ENCODE peak calls at places on chromosomes 4 and X, in eight cellular contexts. F, B, H, N, C, V, S and Z are unnamed samples.

GRCh38 chr4:106312377-106312776 is 3.6 kb downstream of the TBCK start:
- DNase-seq in F (no peak), B (no peak), H (no peak), N (no peak), C (no peak), V (peak), S (no peak), Z (no peak)

GRCh38 chr4:3442460-3442958 is 741 bp downstream of the HGFAC start:
- DNase-seq in F (no peak), B (no peak), H (no peak), N (no peak), C (no peak), V (no peak), S (no peak), Z (no peak)

GRCh38 chr4:78809928-78810835 is 34.0 kb downstream of the BMP2K start:
- DNase-seq in F (no peak), B (no peak), H (no peak), N (no peak), C (no peak), V (peak), S (no peak), Z (no peak)

GRCh38 chrX:13007519-13008188 is 32.7 kb downstream of the TMSB4X start:
- DNase-seq in F (no peak), B (peak), H (no peak), N (no peak), C (no peak), V (peak), S (no peak), Z (no peak)

GRCh38 chrX:24479924-24480722 is 15.0 kb downstream of the PDK3 start:
- DNase-seq in F (no peak), B (peak), H (peak), N (no peak), C (peak), V (peak), S (no peak), Z (no peak)

GRCh38 chr4:138182838-138183426 is 59.2 kb downstream of the SLC7A11 start:
- DNase-seq in F (no peak), B (no peak), H (peak), N (no peak), C (no peak), V (peak), S (no peak), Z (no peak)

GRCh38 chr4:138494931-138495330 is 252.8 kb upstream of the SLC7A11 start:
- DNase-seq in F (no peak), B (no peak), H (peak), N (no peak), C (no peak), V (peak), S (peak), Z (no peak)

GRCh38 chr4:102174800-102175199 is 170.5 kb downstream of the SLC39A8 start:
- DNase-seq in F (no peak), B (no peak), H (no peak), N (no peak), C (no peak), V (peak), S (no peak), Z (no peak)

GRCh38 chr4:38868055-38868965 is 704 bp downstream of the FAM114A1 start:
- DNase-seq in F (no peak), B (no peak), H (no peak), N (peak), C (no peak), V (peak), S (peak), Z (no peak)

GRCh38 chr4:150973626-150974250 is 41.3 kb downstream of the LRBA start:
- DNase-seq in F (no peak), B (no peak), H (no peak), N (no peak), C (no peak), V (no peak), S (no peak), Z (no peak)

GRCh38 chr4:46123872-46124755 is at the start of gene GABRG1:
- DNase-seq in F (peak), B (no peak), H (no peak), N (no peak), C (no peak), V (no peak), S (no peak), Z (no peak)

GRCh38 chr4:80240976-80241375 is 25.5 kb upstream of the FGF5 start:
- DNase-seq in F (no peak), B (no peak), H (no peak), N (no peak), C (no peak), V (peak), S (no peak), Z (no peak)

GRCh38 chrX:153875391-153876111 is 10.4 kb downstream of the L1CAM start:
- DNase-seq in F (no peak), B (no peak), H (no peak), N (peak), C (peak), V (peak), S (peak), Z (no peak)

GRCh38 chr4:14434483-14434882 is 567.8 kb upstream of the CPEB2 start:
- DNase-seq in F (no peak), B (no peak), H (no peak), N (no peak), C (no peak), V (peak), S (no peak), Z (no peak)

GRCh38 chr4:90542216-90542615 is 415.0 kb downstream of the CCSER1 start:
- DNase-seq in F (peak), B (no peak), H (peak), N (no peak), C (no peak), V (no peak), S (no peak), Z (no peak)

GRCh38 chrX:131577999-131578734 is 34.3 kb downstream of the OR13H1 start:
- DNase-seq in F (no peak), B (no peak), H (no peak), N (no peak), C (no peak), V (no peak), S (no peak), Z (no peak)

GRCh38 chr4:99462875-99463464 is 27.8 kb upstream of the ADH7 start:
- DNase-seq in F (peak), B (peak), H (peak), N (peak), C (peak), V (peak), S (peak), Z (peak)

GRCh38 chrX:10797493-10797892 is 177.1 kb upstream of the MID1 start:
- DNase-seq in F (no peak), B (no peak), H (no peak), N (no peak), C (no peak), V (peak), S (no peak), Z (no peak)

GRCh38 chr4:139005774-139006173 is 9.8 kb upstream of the NOCT start:
- DNase-seq in F (no peak), B (no peak), H (no peak), N (no peak), C (no peak), V (no peak), S (no peak), Z (no peak)

GRCh38 chr4:153651961-153652784 is 31.9 kb upstream of the TLR2 start:
- DNase-seq in F (no peak), B (peak), H (no peak), N (no peak), C (no peak), V (peak), S (no peak), Z (no peak)

GRCh38 chr4:101441446-101441845 is 94.1 kb upstream of the PPP3CA start:
- DNase-seq in F (no peak), B (no peak), H (no peak), N (no peak), C (no peak), V (no peak), S (no peak), Z (no peak)

GRCh38 chr4:26912810-26913209 is 52.2 kb downstream of the STIM2 start:
- DNase-seq in F (no peak), B (no peak), H (no peak), N (no peak), C (no peak), V (no peak), S (no peak), Z (no peak)

GRCh38 chr4:176002007-176002623 is 63.5 kb upstream of the WDR17 start:
- DNase-seq in F (peak), B (peak), H (peak), N (no peak), C (peak), V (no peak), S (peak), Z (peak)

GRCh38 chr4:170089274-170089742 is 448 bp downstream of the AADAT start:
- DNase-seq in F (peak), B (no peak), H (peak), N (peak), C (peak), V (peak), S (peak), Z (no peak)

GRCh38 chr4:157521916-157522315 is 301.4 kb downstream of the GRIA2 start:
- DNase-seq in F (no peak), B (no peak), H (no peak), N (no peak), C (no peak), V (peak), S (peak), Z (no peak)

GRCh38 chr4:123588631-123589223 is 192.1 kb downstream of the SPRY1 start:
- DNase-seq in F (no peak), B (no peak), H (no peak), N (no peak), C (peak), V (no peak), S (peak), Z (no peak)

GRCh38 chr4:3442959-3443749 is 1.4 kb downstream of the HGFAC start:
- DNase-seq in F (peak), B (no peak), H (peak), N (no peak), C (peak), V (peak), S (peak), Z (peak)

GRCh38 chrX:32118832-32119231 is 1047.0 kb upstream of the FTHL17 start:
- DNase-seq in F (no peak), B (no peak), H (no peak), N (no peak), C (no peak), V (no peak), S (no peak), Z (no peak)

GRCh38 chr4:77599378-77599777 is 6.2 kb upstream of the CXCL13 start:
- DNase-seq in F (no peak), B (no peak), H (no peak), N (no peak), C (no peak), V (peak), S (no peak), Z (no peak)

GRCh38 chrX:109732319-109732779 is 708 bp downstream of the ACSL4 start:
- DNase-seq in F (no peak), B (peak), H (peak), N (no peak), C (no peak), V (peak), S (peak), Z (peak)

GRCh38 chr4:138193963-138194362 is 48.2 kb downstream of the SLC7A11 start:
- DNase-seq in F (no peak), B (no peak), H (no peak), N (no peak), C (no peak), V (no peak), S (no peak), Z (no peak)

GRCh38 chr4:76459291-76459723 is 24.3 kb downstream of the SHROOM3 start:
- DNase-seq in F (no peak), B (peak), H (no peak), N (no peak), C (no peak), V (peak), S (no peak), Z (peak)

GRCh38 chr4:145531193-145531592 is 49.5 kb downstream of the SMAD1 start:
- DNase-seq in F (no peak), B (no peak), H (no peak), N (no peak), C (no peak), V (no peak), S (no peak), Z (no peak)

GRCh38 chr4:145808021-145808650 is 128.2 kb downstream of the C4orf51 start:
- DNase-seq in F (no peak), B (peak), H (no peak), N (peak), C (peak), V (peak), S (peak), Z (peak)

GRCh38 chrX:100512471-100512870 is 72.3 kb upstream of the TNMD start:
- DNase-seq in F (no peak), B (no peak), H (peak), N (no peak), C (peak), V (peak), S (peak), Z (peak)

GRCh38 chr4:121156822-121157769 is 7.0 kb downstream of the TNIP3 start:
- DNase-seq in F (no peak), B (peak), H (no peak), N (no peak), C (peak), V (peak), S (peak), Z (no peak)